ENCODE peak calls at places on chromosomes 2 and 18, in ten cellular contexts. R, Z, S, J, N, F, X, U, V and W are unnamed samples.

GRCh38 chr2:77713412-77713811 is 191.2 kb upstream of the LRRTM4 start:
- DNase-seq in R (no peak), Z (no peak), S (no peak), J (no peak), N (no peak), F (no peak), X (no peak), U (no peak), V (no peak), W (no peak)

GRCh38 chr2:168649105-168649504 is 153.3 kb upstream of the NOSTRIN start:
- DNase-seq in R (no peak), Z (peak), S (no peak), J (no peak), N (no peak), F (peak), X (no peak), U (peak), V (no peak), W (no peak)

GRCh38 chr2:157601807-157602206 is 26.9 kb downstream of the ACVR1C start:
- DNase-seq in R (no peak), Z (no peak), S (no peak), J (no peak), N (no peak), F (no peak), X (no peak), U (no peak), V (no peak), W (no peak)

GRCh38 chr2:20062615-20063545 is 11.5 kb upstream of the LAPTM4A start:
- DNase-seq in R (no peak), Z (no peak), S (no peak), J (peak), N (no peak), F (no peak), X (peak), U (no peak), V (peak), W (no peak)

GRCh38 chr2:125330133-125330532 is 1305.0 kb downstream of the CNTNAP5 start:
- DNase-seq in R (no peak), Z (no peak), S (no peak), J (no peak), N (no peak), F (no peak), X (no peak), U (no peak), V (no peak), W (no peak)

GRCh38 chr2:55010149-55010591 is 40.1 kb downstream of the RTN4 start:
- DNase-seq in R (no peak), Z (peak), S (no peak), J (peak), N (no peak), F (no peak), X (peak), U (peak), V (peak), W (no peak)

GRCh38 chr2:241864168-241864896 is 5.2 kb upstream of the RTP5 start:
- DNase-seq in R (no peak), Z (no peak), S (no peak), J (no peak), N (no peak), F (no peak), X (no peak), U (no peak), V (no peak), W (no peak)

GRCh38 chr2:25491966-25492532 is 150.3 kb upstream of the DNMT3A start:
- DNase-seq in R (no peak), Z (no peak), S (no peak), J (peak), N (no peak), F (no peak), X (peak), U (no peak), V (no peak), W (no peak)

GRCh38 chr2:88880441-88880953 is 189.0 kb downstream of the RPIA start:
- DNase-seq in R (peak), Z (no peak), S (no peak), J (peak), N (no peak), F (peak), X (peak), U (no peak), V (peak), W (no peak)

GRCh38 chr2:239579524-239580198 is 178.8 kb upstream of the HDAC4 start:
- DNase-seq in R (no peak), Z (no peak), S (no peak), J (no peak), N (no peak), F (peak), X (no peak), U (peak), V (no peak), W (peak)

GRCh38 chr2:25504266-25504665 is 162.5 kb upstream of the DNMT3A start:
- DNase-seq in R (no peak), Z (no peak), S (no peak), J (no peak), N (no peak), F (no peak), X (no peak), U (no peak), V (no peak), W (no peak)

GRCh38 chr2:210366675-210367080 is 51.7 kb upstream of the MYL1 start:
- DNase-seq in R (no peak), Z (no peak), S (no peak), J (no peak), N (no peak), F (no peak), X (peak), U (no peak), V (no peak), W (no peak)

GRCh38 chr2:235149240-235149641 is 197.4 kb downstream of the SH3BP4 start:
- DNase-seq in R (no peak), Z (no peak), S (no peak), J (no peak), N (no peak), F (no peak), X (no peak), U (no peak), V (no peak), W (no peak)

GRCh38 chr2:96923810-96924774 is 54.2 kb upstream of the SEMA4C start:
- DNase-seq in R (no peak), Z (no peak), S (no peak), J (no peak), N (no peak), F (no peak), X (no peak), U (no peak), V (no peak), W (no peak)

GRCh38 chr2:19775838-19776237 is 125.9 kb downstream of the TTC32 start:
- DNase-seq in R (no peak), Z (no peak), S (no peak), J (peak), N (no peak), F (no peak), X (peak), U (no peak), V (no peak), W (no peak)

GRCh38 chr2:26187114-26187513 is 14.2 kb downstream of the GAREM2 start:
- DNase-seq in R (no peak), Z (no peak), S (no peak), J (no peak), N (no peak), F (no peak), X (no peak), U (no peak), V (no peak), W (no peak)

GRCh38 chr2:204197601-204198000 is 261.0 kb downstream of the ICOS start:
- DNase-seq in R (no peak), Z (no peak), S (no peak), J (no peak), N (no peak), F (no peak), X (no peak), U (no peak), V (no peak), W (no peak)

GRCh38 chr2:46315103-46315890 is 18.1 kb downstream of the EPAS1 start:
- DNase-seq in R (peak), Z (no peak), S (peak), J (peak), N (no peak), F (peak), X (peak), U (peak), V (peak), W (no peak)

GRCh38 chr2:207166349-207167128 is 791 bp upstream of the KLF7 start:
- DNase-seq in R (peak), Z (peak), S (peak), J (peak), N (peak), F (peak), X (peak), U (peak), V (peak), W (peak)

GRCh38 chr2:238097988-238098853 is 1.9 kb upstream of the ESPNL start:
- DNase-seq in R (peak), Z (peak), S (peak), J (peak), N (no peak), F (peak), X (peak), U (peak), V (peak), W (peak)

GRCh38 chr2:238042849-238043584 is 17.8 kb upstream of the SCLY start:
- DNase-seq in R (no peak), Z (no peak), S (peak), J (peak), N (no peak), F (no peak), X (no peak), U (no peak), V (no peak), W (no peak)

GRCh38 chr2:176187306-176188217 is 906 bp upstream of the HOXD1 start:
- DNase-seq in R (peak), Z (no peak), S (no peak), J (no peak), N (no peak), F (no peak), X (no peak), U (no peak), V (no peak), W (peak)

GRCh38 chr2:218229239-218229638 is 12.2 kb downstream of the ARPC2 start:
- DNase-seq in R (no peak), Z (no peak), S (no peak), J (peak), N (no peak), F (peak), X (peak), U (no peak), V (peak), W (no peak)

GRCh38 chr2:218233543-218233942 is 16.6 kb downstream of the ARPC2 start:
- DNase-seq in R (no peak), Z (no peak), S (no peak), J (no peak), N (no peak), F (no peak), X (no peak), U (no peak), V (no peak), W (no peak)

GRCh38 chr2:218228366-218229092 is 11.5 kb downstream of the ARPC2 start:
- DNase-seq in R (no peak), Z (no peak), S (no peak), J (no peak), N (no peak), F (peak), X (peak), U (no peak), V (no peak), W (no peak)

GRCh38 chr2:218229851-218230250 is 12.9 kb downstream of the ARPC2 start:
- DNase-seq in R (no peak), Z (no peak), S (no peak), J (peak), N (no peak), F (peak), X (no peak), U (no peak), V (no peak), W (no peak)

DNA sequence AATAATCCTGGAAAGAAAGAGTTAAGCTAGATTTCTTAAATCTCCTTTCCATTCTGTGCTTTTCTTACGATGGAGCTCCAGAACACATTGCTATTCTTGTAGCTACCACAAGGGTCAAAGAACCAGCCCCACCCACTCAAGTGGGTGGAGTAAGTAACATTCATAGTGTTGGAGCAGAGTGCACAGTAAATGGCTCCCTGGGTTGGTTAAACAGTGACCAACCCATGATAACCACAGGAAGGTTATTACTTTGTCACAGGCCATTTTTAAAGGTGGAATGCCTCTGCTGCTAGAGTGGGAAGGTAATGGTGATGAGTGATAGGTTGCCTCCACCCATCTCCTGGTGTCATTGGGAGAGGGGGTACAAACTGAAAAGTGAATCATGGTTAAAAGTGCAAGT is 13.9 kb downstream of the ARPC2 start:
- DNase-seq in R (no peak), Z (no peak), S (no peak), J (peak), N (no peak), F (peak), X (peak), U (no peak), V (no peak), W (no peak)
- TF ChIP-seq CTCF in R (peak), Z (no peak), S (no peak), J (peak), N (peak), F (peak), X (peak), U (peak), V (no peak), W (peak)

DNA sequence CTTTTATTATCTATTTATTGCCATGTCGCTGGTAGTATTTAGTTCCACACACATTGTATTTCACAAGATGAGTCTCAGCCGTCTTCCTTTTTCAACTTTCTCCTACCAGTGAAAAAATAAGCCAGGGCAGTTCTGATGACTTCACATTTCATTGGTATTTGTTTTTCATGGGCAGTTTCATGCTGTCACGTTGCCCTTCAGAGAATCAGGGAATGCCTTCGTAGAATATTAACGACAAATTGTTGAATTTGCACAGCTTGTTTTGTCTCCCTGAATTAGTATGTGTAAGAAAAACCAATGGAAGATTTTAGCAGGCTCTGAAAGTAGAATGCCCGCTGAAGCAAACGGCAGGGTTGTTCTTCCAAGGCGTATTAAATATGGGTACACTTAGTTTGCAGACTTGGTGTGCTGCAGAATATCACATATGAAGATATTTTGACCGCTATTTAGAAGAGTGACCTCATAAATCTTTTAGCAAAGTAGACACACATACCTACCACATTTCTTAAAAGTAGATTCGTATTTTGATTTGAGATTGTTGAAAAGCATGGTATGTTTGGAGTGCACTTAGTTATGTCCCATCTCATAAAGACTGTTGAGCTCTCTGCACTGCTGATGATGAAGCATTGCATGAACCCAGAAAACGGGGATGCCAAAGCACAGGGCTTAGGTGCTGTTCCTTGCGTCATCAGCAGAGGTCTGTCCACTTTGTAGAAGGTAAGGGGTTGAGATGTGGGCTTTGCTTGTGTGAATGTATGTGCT is 2.9 kb downstream of the NEDD4L start:
- DNase-seq in R (no peak), Z (peak), S (no peak), J (no peak), N (no peak), F (no peak), X (no peak), U (no peak), V (no peak), W (peak)
- TF ChIP-seq CTCF in R (no peak), Z (no peak), S (no peak), J (no peak), N (peak), F (no peak), X (no peak), U (no peak), V (no peak), W (no peak)

DNA sequence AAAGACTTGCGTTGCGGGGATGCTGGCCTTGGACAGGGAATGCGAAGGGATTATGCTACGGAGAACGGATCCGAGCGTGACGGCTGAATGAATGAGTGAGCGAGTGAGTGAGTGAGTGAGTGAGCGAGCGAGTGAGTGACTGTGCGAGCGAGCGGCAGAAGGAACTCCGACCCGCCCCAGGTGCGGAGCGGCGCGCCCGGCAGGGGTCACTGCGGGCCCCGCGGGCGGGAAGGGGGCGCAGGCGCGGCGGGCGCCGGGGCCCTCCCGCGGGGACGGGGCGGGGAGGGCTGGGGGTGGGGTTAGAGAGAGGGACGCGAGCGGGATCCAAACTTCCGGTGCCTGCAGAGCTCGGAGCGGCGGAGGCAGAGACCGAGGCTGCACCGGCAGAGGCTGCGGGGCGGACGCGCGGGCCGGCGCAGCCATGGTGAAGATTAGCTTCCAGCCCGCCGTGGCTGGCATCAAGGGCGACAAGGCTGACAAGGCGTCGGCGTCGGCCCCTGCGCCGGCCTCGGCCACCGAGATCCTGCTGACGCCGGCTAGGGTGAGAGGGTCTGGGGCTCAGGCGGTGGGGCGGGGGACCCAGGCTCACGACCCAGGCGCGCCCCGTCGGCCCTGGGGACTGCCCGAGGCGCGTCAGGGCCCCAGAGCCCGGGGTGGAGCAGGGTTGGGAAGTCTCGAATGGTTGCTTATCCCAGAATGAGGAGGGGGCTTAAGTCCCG is at the start of gene ITM2C:
- DNase-seq in R (peak), Z (no peak), S (no peak), J (peak), N (peak), F (peak), X (peak), U (peak), V (peak), W (peak)
- TF ChIP-seq CTCF in R (peak), Z (no peak), S (no peak), J (peak), N (peak), F (peak), X (peak), U (peak), V (peak), W (peak)

GRCh38 chr2:120666433-120666832 is 69.2 kb upstream of the GLI2 start:
- DNase-seq in R (no peak), Z (no peak), S (no peak), J (no peak), N (no peak), F (no peak), X (no peak), U (no peak), V (no peak), W (no peak)
- TF ChIP-seq CTCF in R (no peak), Z (no peak), S (no peak), J (no peak), N (no peak), F (no peak), X (no peak), U (no peak), V (no peak), W (no peak)

GRCh38 chr2:189865836-189866235 is 81.6 kb downstream of the PMS1 start:
- DNase-seq in R (no peak), Z (no peak), S (no peak), J (no peak), N (no peak), F (peak), X (peak), U (no peak), V (no peak), W (no peak)
- TF ChIP-seq CTCF in R (no peak), Z (no peak), S (no peak), J (no peak), N (no peak), F (no peak), X (no peak), U (no peak), V (no peak), W (no peak)

GRCh38 chr18:58175122-58175687 is 131.2 kb downstream of the NEDD4L start:
- DNase-seq in R (no peak), Z (no peak), S (peak), J (no peak), N (no peak), F (no peak), X (no peak), U (no peak), V (no peak), W (peak)
- TF ChIP-seq CTCF in R (no peak), Z (no peak), S (no peak), J (no peak), N (peak), F (no peak), X (no peak), U (no peak), V (no peak), W (peak)